ENCODE peak calls at places on chromosomes 16 and 17, in four cellular contexts. T, J, W and C are unnamed samples.

GRCh38 chr16:66882702-66883101 is 2.4 kb downstream of the PDP2 start:
- DNase-seq in T (no peak), J (no peak), W (no peak), C (no peak)

GRCh38 chr16:17453365-17454122 is 17.2 kb downstream of the XYLT1 start:
- DNase-seq in T (no peak), J (no peak), W (no peak), C (no peak)

GRCh38 chr16:54277845-54278703 is 8.5 kb downstream of the IRX3 start:
- DNase-seq in T (no peak), J (no peak), W (no peak), C (no peak)

GRCh38 chr16:8632675-8633182 is 11.2 kb downstream of the METTL22 start:
- DNase-seq in T (no peak), J (no peak), W (no peak), C (no peak)

GRCh38 chr16:77951788-77952187 is 70.6 kb upstream of the CLEC3A start:
- DNase-seq in T (no peak), J (no peak), W (peak), C (no peak)

GRCh38 chr16:63617047-63617989 is 1504.5 kb downstream of the CDH11 start:
- DNase-seq in T (no peak), J (no peak), W (no peak), C (no peak)

GRCh38 chr17:77140878-77141767 is at the start of gene SEC14L1:
- DNase-seq in T (no peak), J (peak), W (peak), C (peak)

GRCh38 chr17:280901-281300 is 71.7 kb downstream of the RPH3AL start:
- DNase-seq in T (no peak), J (no peak), W (no peak), C (no peak)

GRCh38 chr17:45284176-45285140 is 22.6 kb upstream of the SPATA32 start:
- DNase-seq in T (no peak), J (peak), W (peak), C (no peak)

GRCh38 chr16:56911771-56912541 is 20.0 kb upstream of the HERPUD1 start:
- DNase-seq in T (no peak), J (peak), W (peak), C (no peak)

GRCh38 chr17:61635913-61636432 is 45.0 kb upstream of the NACA2 start:
- DNase-seq in T (no peak), J (peak), W (peak), C (peak)
- TF ChIP-seq CTCF in T (no peak), J (peak), W (peak), C (peak)

DNA sequence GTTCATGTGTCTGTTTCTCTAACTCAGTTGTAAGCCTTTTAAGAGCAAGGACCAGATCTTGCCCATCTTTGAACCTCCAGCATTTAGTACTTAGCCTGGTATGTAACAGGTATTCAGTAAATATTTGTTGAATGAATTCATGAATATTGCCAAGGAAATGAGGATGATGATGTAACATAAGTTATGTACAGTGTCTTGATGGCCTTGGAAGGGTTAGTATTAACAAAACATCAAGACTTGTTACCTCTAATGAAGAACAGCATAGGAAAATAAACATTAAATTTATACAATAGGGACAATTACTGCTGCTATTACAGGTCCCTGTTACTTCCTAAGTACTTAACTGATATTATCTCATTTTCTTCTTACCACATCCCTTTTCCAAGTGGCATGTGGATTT is 77.2 kb upstream of the SMIM36 start:
- DNase-seq in T (no peak), J (no peak), W (no peak), C (no peak)
- TF ChIP-seq CTCF in T (no peak), J (no peak), W (no peak), C (no peak)

DNA sequence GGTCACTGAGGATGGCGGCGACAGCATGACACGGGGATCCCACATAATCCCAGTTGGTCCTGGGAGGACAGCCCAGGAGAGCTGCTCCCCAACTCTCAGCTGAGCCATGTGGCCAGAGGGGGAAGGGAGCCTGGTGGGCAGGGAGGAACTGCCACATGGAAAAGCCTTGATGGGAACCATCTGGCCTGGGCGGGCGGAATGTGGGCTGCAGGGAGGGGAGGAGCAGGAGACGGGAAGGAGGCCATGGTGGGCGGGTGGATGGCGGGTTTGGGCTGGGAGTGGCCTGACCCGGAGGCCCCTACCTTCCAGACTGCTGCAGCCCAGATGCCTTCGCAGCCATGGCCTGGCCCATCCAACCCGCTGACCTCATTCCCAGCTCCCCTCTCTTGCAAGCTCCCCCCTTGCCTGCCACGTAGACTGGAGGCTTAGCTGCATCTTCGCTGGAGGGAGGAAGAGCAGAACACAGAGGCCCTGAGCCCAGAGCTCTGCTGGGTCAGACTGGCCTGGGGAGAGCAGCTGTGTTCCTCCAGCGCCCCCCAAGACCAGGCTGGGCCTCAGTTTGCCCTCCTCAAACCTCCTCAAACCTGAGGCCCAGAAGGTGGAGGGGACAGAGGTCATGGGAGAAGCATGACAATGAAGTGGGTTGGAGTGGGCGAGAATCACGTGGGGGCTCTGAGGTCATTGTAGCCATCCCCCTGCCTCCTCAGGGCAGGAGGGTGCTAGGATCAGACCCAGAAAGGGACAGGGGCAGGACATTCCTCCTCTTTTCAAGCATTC is 8.2 kb upstream of the COL1A1 start:
- DNase-seq in T (no peak), J (no peak), W (no peak), C (no peak)
- TF ChIP-seq CTCF in T (no peak), J (no peak), W (no peak), C (no peak)

DNA sequence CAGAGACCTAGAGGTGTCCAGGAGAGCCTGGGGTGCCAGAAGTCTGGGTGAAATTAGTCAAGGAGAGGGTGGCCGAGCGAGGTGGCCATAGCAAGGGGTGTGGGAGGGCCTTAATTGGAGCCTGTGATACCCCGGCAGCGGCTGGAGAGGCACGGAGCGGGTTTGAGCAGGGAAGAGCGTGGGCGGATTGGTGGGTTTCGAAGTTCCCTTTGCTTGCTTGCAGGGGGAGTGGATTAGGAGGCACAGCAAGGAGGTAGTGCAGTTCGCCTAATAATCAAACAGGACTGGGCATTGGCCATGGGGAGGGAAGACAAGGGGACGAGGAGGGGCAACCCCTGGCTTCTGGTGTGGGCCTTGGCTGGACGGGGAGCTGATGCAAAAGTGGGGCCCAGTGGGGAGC is 5.4 kb upstream of the FAM83G start:
- DNase-seq in T (no peak), J (no peak), W (no peak), C (no peak)
- TF ChIP-seq CTCF in T (no peak), J (no peak), W (no peak), C (no peak)

GRCh38 chr17:58447039-58447975 is 30.0 kb upstream of the RNF43 start:
- DNase-seq in T (no peak), J (peak), W (peak), C (peak)
- TF ChIP-seq CTCF in T (no peak), J (peak), W (peak), C (peak)

GRCh38 chr16:29842732-29843346 is 20.2 kb downstream of the CDIPT start:
- DNase-seq in T (no peak), J (no peak), W (no peak), C (no peak)
- TF ChIP-seq CTCF in T (no peak), J (no peak), W (peak), C (no peak)

GRCh38 chr16:354971-355441 is 2.5 kb upstream of the AXIN1 start:
- DNase-seq in T (no peak), J (no peak), W (no peak), C (no peak)

GRCh38 chr16:353404-354285 is 1.1 kb upstream of the AXIN1 start:
- DNase-seq in T (no peak), J (no peak), W (no peak), C (peak)

GRCh38 chr16:351804-352520 is 561 bp downstream of the AXIN1 start:
- DNase-seq in T (no peak), J (peak), W (no peak), C (no peak)

GRCh38 chr16:354286-354881 is 1.9 kb upstream of the AXIN1 start:
- DNase-seq in T (no peak), J (no peak), W (no peak), C (no peak)

GRCh38 chr16:352547-353403 is at the start of gene AXIN1:
- DNase-seq in T (peak), J (peak), W (peak), C (peak)
- TF ChIP-seq CTCF in T (no peak), J (peak), W (no peak), C (peak)

DNA sequence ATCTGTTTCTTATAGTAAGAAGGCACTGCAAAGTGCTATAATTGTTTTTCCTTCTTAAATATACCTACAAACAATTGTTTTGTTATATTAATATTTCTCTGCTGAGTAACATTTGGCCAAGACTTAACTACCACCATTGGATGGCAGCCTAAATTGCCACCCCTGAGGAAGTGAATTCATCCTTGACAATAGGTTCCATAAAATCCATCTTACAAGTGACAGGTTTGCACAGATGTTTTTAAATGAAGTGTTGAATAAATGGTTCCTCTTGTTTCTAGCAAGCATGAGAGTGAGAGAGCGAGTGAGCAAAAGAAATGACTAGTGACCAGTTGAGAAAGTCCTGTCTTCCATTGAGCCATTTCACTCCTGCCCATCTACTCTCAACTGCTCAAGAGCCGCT is 8.3 kb upstream of the MPHOSPH6 start:
- DNase-seq in T (no peak), J (no peak), W (no peak), C (no peak)
- TF ChIP-seq CTCF in T (no peak), J (no peak), W (no peak), C (no peak)

GRCh38 chr17:47847341-47848197 is 3.4 kb downstream of the SP6 start:
- DNase-seq in T (no peak), J (no peak), W (no peak), C (no peak)

GRCh38 chr17:47843391-47843730 is 2.3 kb upstream of the SCRN2 start:
- DNase-seq in T (no peak), J (no peak), W (no peak), C (no peak)

GRCh38 chr17:47844230-47844629 is 3.2 kb upstream of the SCRN2 start:
- DNase-seq in T (no peak), J (no peak), W (no peak), C (no peak)

GRCh38 chr17:47846741-47847340 is 4.1 kb downstream of the SP6 start:
- DNase-seq in T (no peak), J (no peak), W (no peak), C (no peak)

GRCh38 chr17:47844814-47845453 is 3.9 kb upstream of the SCRN2 start:
- DNase-seq in T (no peak), J (no peak), W (no peak), C (no peak)
- TF ChIP-seq CTCF in T (no peak), J (no peak), W (peak), C (no peak)

GRCh38 chr16:68433316-68433715 is 15.0 kb downstream of the SMPD3 start:
- DNase-seq in T (no peak), J (no peak), W (no peak), C (no peak)

GRCh38 chr16:68432701-68433100 is 15.6 kb downstream of the SMPD3 start:
- DNase-seq in T (no peak), J (no peak), W (no peak), C (no peak)

GRCh38 chr16:68434654-68435210 is 13.6 kb downstream of the SMPD3 start:
- DNase-seq in T (no peak), J (no peak), W (no peak), C (no peak)

GRCh38 chr16:68436581-68436980 is 11.7 kb downstream of the SMPD3 start:
- DNase-seq in T (no peak), J (no peak), W (peak), C (no peak)
- TF ChIP-seq CTCF in T (no peak), J (no peak), W (peak), C (no peak)